ENCODE peak calls at places on chromosomes 11 and 22, in seven cellular contexts. L is astrocyte of the spinal cord, V is cardiac muscle cell, P is astrocyte, A is astrocyte of the cerebellum, H is stomach, M is PC-3. U is an unnamed sample.
A peak's percentile ranks its signal among the peaks of the same experiment; 100 is the strongest.

GRCh38 chr11:101617735-101618332 is 34.0 kb upstream of the TRPC6 start:
- DNase-seq in L (peak; percentile 5), V (no peak), P (peak; percentile 11), A (no peak), H (no peak), M (peak; percentile 72), U (no peak)

GRCh38 chr11:118216621-118217526 is 7.9 kb downstream of the JAML start:
- DNase-seq in L (no peak), V (no peak), P (no peak), A (no peak), H (no peak), M (no peak), U (no peak)

GRCh38 chr22:36951746-36952145 is 38.3 kb downstream of the CSF2RB start:
- DNase-seq in L (no peak), V (no peak), P (no peak), A (no peak), H (no peak), M (no peak), U (no peak)

GRCh38 chr11:46363455-46363920 is 16.2 kb downstream of the DGKZ start:
- DNase-seq in L (peak; percentile 53), V (no peak), P (peak; percentile 46), A (no peak), H (no peak), M (peak; percentile 89), U (no peak)

GRCh38 chr11:46356911-46357482 is 9.7 kb downstream of the DGKZ start:
- DNase-seq in L (peak; percentile 58), V (peak; percentile 81), P (peak; percentile 29), A (no peak), H (no peak), M (no peak), U (no peak)

GRCh38 chr11:46658259-46658658 is 40.9 kb downstream of the ATG13 start:
- DNase-seq in L (peak; percentile 59), V (peak; percentile 92), P (peak; percentile 62), A (peak; percentile 73), H (no peak), M (no peak), U (no peak)

GRCh38 chr11:22426915-22427314 is 88.7 kb downstream of the SLC17A6 start:
- DNase-seq in L (no peak), V (no peak), P (no peak), A (no peak), H (no peak), M (no peak), U (no peak)

GRCh38 chr11:6321961-6322362 is 1.7 kb upstream of the CAVIN3 start:
- DNase-seq in L (peak; percentile 65), V (peak; percentile 60), P (peak; percentile 77), A (no peak), H (no peak), M (peak; percentile 37), U (no peak)

GRCh38 chr22:30290679-30291333 is 1.5 kb upstream of the CASTOR1 start:
- DNase-seq in L (peak; percentile 70), V (peak; percentile 87), P (peak; percentile 38), A (no peak), H (peak; percentile 91), M (peak; percentile 62), U (no peak)

GRCh38 chr11:129291556-129291955 is 84.1 kb upstream of the BARX2 start:
- DNase-seq in L (no peak), V (no peak), P (no peak), A (no peak), H (no peak), M (no peak), U (no peak)

GRCh38 chr22:35648066-35649025 is at the start of gene APOL6:
- DNase-seq in L (peak; percentile 70), V (peak; percentile 86), P (peak; percentile 59), A (no peak), H (peak; percentile 46), M (peak; percentile 68), U (peak; percentile 65)

GRCh38 chr11:1771700-1772099 is 8.0 kb upstream of the CTSD start:
- DNase-seq in L (no peak), V (peak; percentile 93), P (peak; percentile 38), A (no peak), H (peak; percentile 32), M (no peak), U (peak; percentile 20)

GRCh38 chr11:33291004-33291777 is 34.0 kb downstream of the HIPK3 start:
- DNase-seq in L (no peak), V (peak; percentile 29), P (no peak), A (no peak), H (no peak), M (peak; percentile 28), U (no peak)

GRCh38 chr11:59560702-59561469 is 49.5 kb downstream of the OR4D9 start:
- DNase-seq in L (peak; percentile 89), V (peak; percentile 87), P (peak; percentile 72), A (no peak), H (peak; percentile 86), M (peak; percentile 95), U (no peak)

GRCh38 chr11:65505434-65506315 is 6.8 kb downstream of the MALAT1 start:
- DNase-seq in L (peak; percentile 63), V (peak; percentile 67), P (peak; percentile 14), A (no peak), H (no peak), M (no peak), U (no peak)

GRCh38 chr22:39446239-39446721 is 10.5 kb upstream of the MGAT3 start:
- DNase-seq in L (no peak), V (no peak), P (no peak), A (no peak), H (peak; percentile 68), M (no peak), U (no peak)

GRCh38 chr22:45688606-45689080 is 17.0 kb downstream of the ATXN10 start:
- DNase-seq in L (peak; percentile 86), V (peak; percentile 91), P (peak; percentile 95), A (peak; percentile 79), H (no peak), M (peak; percentile 91), U (peak; percentile 76)

GRCh38 chr11:80165763-80166162 is 724.9 kb upstream of the TENM4 start:
- DNase-seq in L (no peak), V (no peak), P (peak; percentile 23), A (no peak), H (no peak), M (peak; percentile 31), U (no peak)

GRCh38 chr11:45774023-45774655 is 30.8 kb upstream of the SLC35C1 start:
- DNase-seq in L (no peak), V (no peak), P (no peak), A (no peak), H (peak; percentile 15), M (no peak), U (no peak)

GRCh38 chr11:16289541-16289940 is 66.8 kb downstream of the SOX6 start:
- DNase-seq in L (no peak), V (no peak), P (no peak), A (no peak), H (no peak), M (no peak), U (no peak)

GRCh38 chr22:29308791-29309262 is 2.4 kb downstream of the GAS2L1 start:
- DNase-seq in L (peak; percentile 83), V (peak; percentile 69), P (peak; percentile 76), A (peak; percentile 73), H (no peak), M (peak; percentile 76), U (no peak)

GRCh38 chr11:44562836-44563460 is 2.5 kb upstream of the CD82 start:
- DNase-seq in L (no peak), V (no peak), P (no peak), A (no peak), H (no peak), M (no peak), U (no peak)

DNA sequence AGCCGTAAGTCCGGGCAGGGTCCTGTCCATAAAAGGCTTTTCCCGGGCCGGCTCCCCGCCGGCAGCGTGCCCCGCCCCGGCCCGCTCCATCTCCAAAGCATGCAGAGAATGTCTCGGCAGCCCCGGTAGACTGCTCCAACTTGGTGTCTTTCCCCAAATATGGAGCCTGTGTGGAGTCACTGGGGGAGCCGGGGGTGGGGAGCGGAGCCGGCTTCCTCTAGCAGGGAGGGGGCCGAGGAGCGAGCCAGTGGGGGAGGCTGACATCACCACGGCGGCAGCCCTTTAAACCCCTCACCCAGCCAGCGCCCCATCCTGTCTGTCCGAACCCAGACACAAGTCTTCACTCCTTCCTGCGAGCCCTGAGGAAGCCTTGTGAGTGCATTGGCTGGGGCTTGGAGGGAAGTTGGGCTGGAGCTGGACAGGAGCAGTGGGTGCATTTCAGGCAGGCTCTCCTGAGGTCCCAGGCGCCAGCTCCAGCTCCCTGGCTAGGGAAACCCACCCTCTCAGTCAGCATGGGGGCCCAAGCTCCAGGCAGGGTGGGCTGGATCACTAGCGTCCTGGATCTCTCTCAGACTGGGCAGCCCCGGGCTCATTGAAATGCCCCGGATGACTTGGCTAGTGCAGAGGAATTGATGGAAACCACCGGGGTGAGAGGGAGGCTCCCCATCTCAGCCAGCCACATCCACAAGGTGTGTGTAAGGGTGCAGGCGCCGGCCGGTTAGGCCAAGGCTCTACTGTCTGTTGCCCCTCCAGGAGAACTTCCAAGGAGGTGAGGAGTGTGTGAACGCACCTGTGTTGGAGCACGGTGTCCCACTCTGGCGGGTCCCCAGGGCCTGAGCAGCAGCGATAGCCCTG is at the start of gene TAGLN:
- DNase-seq in L (peak; percentile 97), V (peak; percentile 97), P (peak; percentile 94), A (peak; percentile 89), H (peak; percentile 47), M (peak; percentile 53), U (no peak)
- H3K4me3 ChIP-seq in L (peak within 1 kb of the TSS; percentile 64), V (peak within 1 kb of the TSS; percentile 11), P (peak within 1 kb of the TSS; percentile 83), A (peak within 1 kb of the TSS; percentile 64), H (peak within 1 kb of the TSS; percentile 40), M (no peak within 1 kb of the TSS), U (no peak within 1 kb of the TSS)

DNA sequence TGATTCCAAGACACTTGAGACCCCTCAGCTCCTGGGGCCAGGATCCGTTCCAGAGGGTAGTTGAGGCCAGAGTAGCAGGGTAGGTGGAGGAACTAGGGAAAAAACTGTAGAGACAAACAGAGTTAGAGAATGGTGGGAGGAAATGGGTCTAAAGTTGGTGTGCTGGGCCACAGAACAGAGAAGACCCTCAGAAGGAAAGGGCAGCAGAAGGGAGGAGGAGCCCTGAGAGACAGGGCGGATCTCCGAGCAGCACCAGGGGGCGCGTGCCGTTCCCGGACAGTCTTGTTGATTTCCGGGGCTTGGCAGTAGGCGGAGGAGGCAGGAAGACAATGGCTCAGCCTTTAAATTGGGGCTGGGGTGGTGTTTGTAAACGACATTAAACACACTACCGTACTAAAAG is 2.4 kb upstream of the CECR2 start:
- DNase-seq in L (no peak), V (peak; percentile 68), P (no peak), A (no peak), H (no peak), M (no peak), U (no peak)
- TF ChIP-seq CTCF in L (peak; percentile 11), V (peak; percentile 65), P (no peak), A (peak; percentile 14), H (no peak), M (no peak), U (peak; percentile 27)

GRCh38 chr11:62176766-62177165 is 13.2 kb upstream of the SCGB1D1 start:
- DNase-seq in L (no peak), V (no peak), P (no peak), A (no peak), H (no peak), M (no peak), U (no peak)
- H3K4me3 ChIP-seq in L (no peak overlapping the region), V (no peak overlapping the region), P (no peak overlapping the region), A (no peak overlapping the region), H (no peak overlapping the region), M (no peak overlapping the region), U (no peak overlapping the region)

GRCh38 chr22:42010778-42011177 is 12.2 kb downstream of the WBP2NL start:
- DNase-seq in L (no peak), V (no peak), P (no peak), A (no peak), H (no peak), M (no peak), U (no peak)

GRCh38 chr22:42013385-42013784 is 14.8 kb downstream of the WBP2NL start:
- DNase-seq in L (no peak), V (no peak), P (no peak), A (no peak), H (no peak), M (no peak), U (no peak)

GRCh38 chr22:42007922-42008321 is 9.3 kb downstream of the WBP2NL start:
- DNase-seq in L (no peak), V (no peak), P (no peak), A (no peak), H (no peak), M (no peak), U (no peak)
- TF ChIP-seq CTCF in L (no peak), V (no peak), P (no peak), A (no peak), H (no peak), M (no peak), U (no peak)